ENCODE peak calls at places on chromosomes 7 and 10, in five cellular contexts. K is esophagus squamous epithelium; O is activated naive CD4-positive, alpha-beta T cell; E is neural progenitor cell; C is stimulated activated CD4-positive, alpha-beta T cell treated with anti-CD3 and anti-CD28 coated beads, TNF-alpha, amount 100 ng/mL, for 24 hours. Q is an unnamed sample.

GRCh38 chr7:157136372-157136771 is 2.4 kb upstream of the UBE3C start:
- DNase-seq in C (no peak), O (no peak), E (no peak), K (no peak), Q (no peak)

GRCh38 chr10:24344695-24345473 is 135.9 kb downstream of the KIAA1217 start:
- DNase-seq in E (peak; percentile 34), O (no peak), C (no peak), K (no peak), Q (no peak)

GRCh38 chr7:156941393-156942182 is 7.9 kb upstream of the NOM1 start:
- DNase-seq in E (no peak), C (no peak), O (no peak), K (no peak), Q (no peak)

GRCh38 chr7:129311429-129311828 is 86.6 kb downstream of the AHCYL2 start:
- DNase-seq in E (no peak), C (no peak), O (no peak), K (no peak), Q (no peak)

GRCh38 chr7:97179454-97180104 is 62.1 kb downstream of the SDHAF3 start:
- DNase-seq in O (no peak), K (no peak), C (peak; percentile 11), E (peak; percentile 72), Q (no peak)

GRCh38 chr7:123687727-123688126 is 32.1 kb downstream of the LMOD2 start:
- DNase-seq in K (no peak), O (no peak), E (no peak), C (no peak), Q (no peak)

GRCh38 chr7:101365956-101366355 is 3.3 kb downstream of the COL26A1 start:
- DNase-seq in C (no peak), O (no peak), E (no peak), K (no peak), Q (no peak)

GRCh38 chr10:32377458-32378370 is 30.8 kb upstream of the EPC1 start:
- DNase-seq in C (no peak), K (no peak), O (no peak), E (peak; percentile 7), Q (no peak)

GRCh38 chr7:104137511-104137910 is 70.3 kb downstream of the ORC5 start:
- DNase-seq in C (no peak), E (no peak), K (no peak), O (no peak), Q (no peak)